ENCODE peak calls at places on chromosome 10, in seven cellular contexts. B is mesenchymal stem cell; T is keratinocyte; J is right cardiac atrium; O is ovary; H is adrenal gland; F is CD8-positive, alpha-beta T cell. Y is an unnamed sample. For H3K4me1 and H3K9me3, the result is how much of the 10 kb centered on the place peaks cover.

GRCh38 chr10:114801411-114801813 is 20.2 kb upstream of the FHIP2A start:
- DNase-seq in B (no peak), T (no peak), J (no peak), O (no peak), H (no peak), F (peak), Y (no peak)

GRCh38 chr10:87608756-87609155 is 50.9 kb upstream of the PAPSS2 start:
- DNase-seq in B (no peak), T (no peak), J (no peak), O (no peak), H (no peak), F (no peak), Y (no peak)

GRCh38 chr10:97538401-97538800 is 34.2 kb upstream of the ANKRD2 start:
- DNase-seq in B (peak), T (no peak), J (no peak), O (no peak), H (no peak), F (no peak), Y (no peak)

GRCh38 chr10:102781921-102782542 is 38.3 kb downstream of the WBP1L start:
- DNase-seq in B (peak), T (no peak), J (no peak), O (no peak), H (peak), F (no peak), Y (no peak)

GRCh38 chr10:117442521-117442920 is 67.3 kb upstream of the PDZD8 start:
- DNase-seq in B (no peak), T (no peak), J (no peak), O (no peak), H (no peak), F (no peak), Y (no peak)

GRCh38 chr10:96565774-96566173 is 21.0 kb downstream of the TM9SF3 start:
- DNase-seq in B (peak), T (no peak), J (no peak), O (no peak), H (no peak), F (no peak), Y (no peak)

GRCh38 chr10:43904831-43905230 is 256.1 kb upstream of the ZNF32 start:
- DNase-seq in B (no peak), T (no peak), J (peak), O (peak), H (no peak), F (no peak), Y (no peak)

GRCh38 chr10:93376372-93377296 is 105.5 kb downstream of the MYOF start:
- DNase-seq in B (peak), T (peak), J (peak), O (peak), H (peak), F (peak), Y (peak)

GRCh38 chr10:7606977-7607404 is 59.8 kb downstream of the ITIH5 start:
- DNase-seq in B (no peak), T (no peak), J (no peak), O (no peak), H (no peak), F (no peak), Y (peak)

GRCh38 chr10:5560142-5560843 is 35.5 kb downstream of the CALML3 start:
- DNase-seq in B (no peak), T (no peak), J (no peak), O (no peak), H (no peak), F (no peak), Y (peak)

GRCh38 chr10:133241501-133242205 is 4.0 kb downstream of the VENTX start:
- DNase-seq in B (no peak), T (no peak), J (peak), O (no peak), H (no peak), F (no peak), Y (no peak)

GRCh38 chr10:119070395-119071165 is 10.0 kb downstream of the EIF3A start:
- DNase-seq in B (no peak), T (no peak), J (no peak), O (no peak), H (no peak), F (no peak), Y (no peak)

GRCh38 chr10:52578871-52579405 is 193.6 kb downstream of the MBL2 start:
- DNase-seq in B (peak), T (no peak), J (no peak), O (no peak), H (no peak), F (no peak), Y (no peak)

GRCh38 chr10:28177944-28178637 is 124.8 kb downstream of the MPP7 start:
- DNase-seq in B (peak), T (no peak), J (no peak), O (no peak), H (no peak), F (no peak), Y (no peak)

GRCh38 chr10:63504145-63504881 is 16.9 kb upstream of the REEP3 start:
- DNase-seq in B (no peak), T (peak), J (no peak), O (no peak), H (no peak), F (no peak), Y (no peak)

GRCh38 chr10:88897019-88897853 is 17.2 kb downstream of the STAMBPL1 start:
- DNase-seq in B (peak), T (no peak), J (no peak), O (no peak), H (peak), F (no peak), Y (peak)

GRCh38 chr10:64394744-64395143 is 873.5 kb downstream of the REEP3 start:
- DNase-seq in B (no peak), T (no peak), J (no peak), O (no peak), H (no peak), F (no peak), Y (no peak)

GRCh38 chr10:61438141-61438984 is 14.8 kb downstream of the TMEM26 start:
- DNase-seq in B (peak), T (no peak), J (no peak), O (no peak), H (no peak), F (no peak), Y (no peak)

GRCh38 chr10:81696609-81697388 is 178.2 kb upstream of the NRG3 start:
- DNase-seq in B (no peak), T (no peak), J (peak), O (no peak), H (no peak), F (no peak), Y (peak)

GRCh38 chr10:62647375-62648092 is 157.0 kb upstream of the ADO start:
- DNase-seq in B (no peak), T (no peak), J (no peak), O (no peak), H (no peak), F (no peak), Y (no peak)

GRCh38 chr10:113213041-113213440 is 263.0 kb downstream of the TCF7L2 start:
- DNase-seq in B (no peak), T (no peak), J (no peak), O (no peak), H (no peak), F (no peak), Y (no peak)

GRCh38 chr10:98088186-98088971 is 46.1 kb upstream of the R3HCC1L start:
- DNase-seq in B (no peak), T (no peak), J (no peak), O (no peak), H (peak), F (no peak), Y (no peak)

GRCh38 chr10:26391701-26392695 is 46.1 kb upstream of the APBB1IP start:
- DNase-seq in B (no peak), T (no peak), J (peak), O (no peak), H (no peak), F (peak), Y (no peak)

GRCh38 chr10:125209591-125210373 is 49.4 kb upstream of the CTBP2 start:
- DNase-seq in B (peak), T (no peak), J (no peak), O (peak), H (no peak), F (no peak), Y (no peak)

GRCh38 chr10:12981570-12981969 is 19.9 kb downstream of the CCDC3 start:
- DNase-seq in B (peak), T (peak), J (no peak), O (no peak), H (no peak), F (no peak), Y (no peak)

GRCh38 chr10:65100146-65100545 is 1578.9 kb downstream of the REEP3 start:
- DNase-seq in B (no peak), T (no peak), J (no peak), O (no peak), H (no peak), F (no peak), Y (no peak)

GRCh38 chr10:84012831-84013458 is 126.4 kb upstream of the GHITM start:
- DNase-seq in B (no peak), T (no peak), J (no peak), O (no peak), H (no peak), F (no peak), Y (no peak)

GRCh38 chr10:17644485-17644964 is 574 bp downstream of the STAM start:
- DNase-seq in B (no peak), T (no peak), J (no peak), O (no peak), H (no peak), F (no peak), Y (no peak)

GRCh38 chr10:123928427-123928826 is 36.8 kb upstream of the CPXM2 start:
- DNase-seq in B (no peak), T (no peak), J (no peak), O (no peak), H (no peak), F (no peak), Y (no peak)

GRCh38 chr10:50882540-50882983 is 2.9 kb downstream of the A1CF start:
- DNase-seq in B (no peak), T (no peak), J (no peak), O (no peak), H (no peak), F (no peak), Y (peak)
- H3K4me3 ChIP-seq in B (no peak), T (no peak), J (no peak), O (no peak), H (no peak), F (no peak), Y (no peak)

GRCh38 chr10:132196178-132197113 is 9.7 kb downstream of the DPYSL4 start:
- DNase-seq in B (no peak), T (no peak), J (peak), O (no peak), H (no peak), F (no peak), Y (no peak)
- H3K4me1 ChIP-seq in B (under half), T (under half), J (under half), O (under half), H (under half), F (under half), Y (under half)

GRCh38 chr10:131998050-131998844 is 16.5 kb upstream of the BNIP3 start:
- DNase-seq in B (no peak), T (no peak), J (no peak), O (no peak), H (no peak), F (no peak), Y (no peak)
- H3K9me3 ChIP-seq in B (under half), T (under half), J (under half), O (under half), H (under half), F (under half), Y (under half)

GRCh38 chr10:99924856-99925255 is 84.9 kb downstream of the DNMBP start:
- DNase-seq in B (no peak), T (no peak), J (no peak), O (no peak), H (no peak), F (no peak), Y (no peak)

GRCh38 chr10:99927719-99928280 is 81.9 kb downstream of the DNMBP start:
- DNase-seq in B (peak), T (no peak), J (no peak), O (no peak), H (no peak), F (no peak), Y (peak)

GRCh38 chr10:99930731-99931550 is 78.8 kb downstream of the DNMBP start:
- DNase-seq in B (peak), T (peak), J (no peak), O (no peak), H (no peak), F (no peak), Y (peak)

GRCh38 chr10:99926925-99927718 is 82.6 kb downstream of the DNMBP start:
- DNase-seq in B (peak), T (no peak), J (peak), O (peak), H (peak), F (no peak), Y (no peak)

DNA sequence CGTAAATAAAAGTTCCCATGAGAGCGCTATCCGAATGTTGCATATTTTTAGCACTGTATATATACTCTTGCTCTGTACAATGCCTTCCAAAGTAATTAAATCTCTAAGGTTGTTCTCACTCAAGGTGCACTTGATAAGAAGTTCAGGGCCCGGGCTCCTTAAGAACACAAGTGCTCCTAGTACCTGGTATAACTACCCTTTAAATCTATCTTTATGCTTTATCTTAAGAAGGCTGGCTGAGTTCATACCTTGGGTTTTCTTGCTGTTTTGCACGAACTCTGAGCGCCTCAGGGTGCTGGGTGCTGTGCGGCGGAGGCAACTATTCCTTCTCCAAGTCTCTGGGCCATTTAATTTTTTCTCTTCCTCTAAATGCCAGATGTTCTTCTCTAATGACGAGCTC is 80.4 kb downstream of the DNMBP start:
- DNase-seq in B (no peak), T (no peak), J (no peak), O (no peak), H (no peak), F (no peak), Y (no peak)
- H3K4me3 ChIP-seq in B (no peak), T (no peak), J (no peak), O (no peak), H (no peak), F (no peak), Y (peak)

GRCh38 chr10:33336606-33337334 is 2.3 kb upstream of the NRP1 start:
- DNase-seq in B (no peak), T (no peak), J (peak), O (peak), H (peak), F (no peak), Y (peak)
- H3K4me1 ChIP-seq in B (under half), T (under half), J (under half), O (under half), H (under half), F (under half), Y (under half)

GRCh38 chr10:37479469-37479868 is 354.1 kb downstream of the ANKRD30A start:
- DNase-seq in B (no peak), T (no peak), J (no peak), O (no peak), H (no peak), F (no peak), Y (no peak)
- H3K9me3 ChIP-seq in B (under half), T (under half), J (under half), O (under half), H (under half), F (under half), Y (under half)